ENCODE peak calls at places on chromosomes 16 and 17, in four cellular contexts. One of them, this sample, is unnamed.

GRCh38 chr17:63941162-63941561 is 9.0 kb upstream of the CD79B start:
- DNase-seq in GM23338: no peak
- DNase-seq in IMR-90: no peak
- DNase-seq in transverse colon: no peak
- DNase-seq in this sample: no peak

GRCh38 chr17:33152793-33153192 is 140.3 kb downstream of the ASIC2 start:
- DNase-seq in IMR-90: no peak
- DNase-seq in transverse colon: no peak
- DNase-seq in GM23338: peak
- DNase-seq in this sample: no peak

GRCh38 chr16:15559176-15559575 is 83.8 kb downstream of the MARF1 start:
- DNase-seq in IMR-90: no peak
- DNase-seq in GM23338: no peak
- DNase-seq in transverse colon: no peak
- DNase-seq in this sample: no peak

GRCh38 chr16:69495821-69496220 is 69.9 kb upstream of the NFAT5 start:
- DNase-seq in IMR-90: no peak
- DNase-seq in GM23338: no peak
- DNase-seq in transverse colon: no peak
- DNase-seq in this sample: no peak

GRCh38 chr17:28811594-28812135 is 30.9 kb downstream of the FAM222B start:
- DNase-seq in IMR-90: peak
- DNase-seq in transverse colon: peak
- DNase-seq in GM23338: peak
- DNase-seq in this sample: no peak

GRCh38 chr16:67477960-67478554 is 2.9 kb downstream of the ATP6V0D1 start:
- DNase-seq in transverse colon: no peak
- DNase-seq in GM23338: no peak
- DNase-seq in IMR-90: no peak
- DNase-seq in this sample: no peak

GRCh38 chr16:46482895-46483294 is 138.3 kb downstream of the SHCBP1 start:
- DNase-seq in GM23338: peak
- DNase-seq in IMR-90: no peak
- DNase-seq in transverse colon: no peak
- DNase-seq in this sample: no peak

GRCh38 chr16:67395458-67396158 is 2.3 kb upstream of the TPPP3 start:
- DNase-seq in transverse colon: no peak
- DNase-seq in IMR-90: peak
- DNase-seq in GM23338: no peak
- DNase-seq in this sample: no peak

GRCh38 chr17:60901222-60901621 is 223.6 kb downstream of the BCAS3 start:
- DNase-seq in GM23338: no peak
- DNase-seq in IMR-90: peak
- DNase-seq in transverse colon: no peak
- DNase-seq in this sample: no peak

GRCh38 chr17:28834420-28834819 is 8.2 kb downstream of the FAM222B start:
- DNase-seq in GM23338: no peak
- DNase-seq in transverse colon: no peak
- DNase-seq in IMR-90: no peak
- DNase-seq in this sample: no peak

GRCh38 chr16:66541388-66542360 is 8.2 kb downstream of the TK2 start:
- DNase-seq in IMR-90: no peak
- DNase-seq in transverse colon: no peak
- DNase-seq in GM23338: peak
- DNase-seq in this sample: no peak

GRCh38 chr17:7842380-7842949 is 8.4 kb downstream of the KDM6B start:
- DNase-seq in GM23338: no peak
- DNase-seq in transverse colon: peak
- DNase-seq in IMR-90: peak
- DNase-seq in this sample: peak

DNA sequence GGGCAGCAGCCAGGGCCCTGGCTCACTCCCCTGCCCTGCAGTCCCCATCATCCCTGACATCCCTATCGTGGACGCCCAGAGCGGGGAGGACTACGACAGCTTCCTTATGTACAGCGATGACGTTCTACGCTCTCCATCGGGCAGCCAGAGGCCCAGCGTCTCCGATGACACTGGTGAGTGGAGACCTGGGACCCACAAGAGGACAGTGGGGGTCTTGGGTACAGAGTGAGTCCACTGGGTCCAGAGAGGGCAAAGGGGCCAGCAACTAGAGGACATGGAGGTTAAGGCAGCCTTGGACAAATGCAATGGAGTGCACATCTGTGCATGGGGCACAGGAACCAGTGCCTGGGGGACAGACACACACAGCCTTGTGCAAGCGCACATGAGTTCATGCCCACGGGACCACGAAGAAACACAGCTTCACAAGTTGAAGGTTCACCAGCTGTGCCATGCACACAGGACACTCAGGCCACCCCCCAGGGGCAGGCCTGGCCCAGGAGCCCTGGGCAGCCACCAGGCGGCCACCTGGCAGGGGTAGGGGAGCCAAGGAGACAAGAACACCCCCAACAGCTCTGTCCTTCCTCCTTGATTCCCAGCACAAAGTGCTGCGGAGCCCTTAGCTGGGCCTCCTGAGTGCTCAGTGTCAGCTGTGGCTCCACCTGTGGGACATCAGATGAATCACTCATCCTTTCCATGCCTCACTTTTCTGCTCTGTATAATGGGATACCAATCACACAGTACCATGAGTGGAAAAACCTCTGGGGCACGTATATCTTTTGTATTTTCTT is 12.4 kb downstream of the GALK1 start:
- DNase-seq in IMR-90: no peak
- DNase-seq in GM23338: no peak
- DNase-seq in transverse colon: no peak
- DNase-seq in this sample: no peak
- H3K4me3 ChIP-seq in IMR-90: no peak
- H3K4me3 ChIP-seq in GM23338: peak
- H3K4me3 ChIP-seq in transverse colon: no peak
- H3K4me3 ChIP-seq in this sample: no peak

DNA sequence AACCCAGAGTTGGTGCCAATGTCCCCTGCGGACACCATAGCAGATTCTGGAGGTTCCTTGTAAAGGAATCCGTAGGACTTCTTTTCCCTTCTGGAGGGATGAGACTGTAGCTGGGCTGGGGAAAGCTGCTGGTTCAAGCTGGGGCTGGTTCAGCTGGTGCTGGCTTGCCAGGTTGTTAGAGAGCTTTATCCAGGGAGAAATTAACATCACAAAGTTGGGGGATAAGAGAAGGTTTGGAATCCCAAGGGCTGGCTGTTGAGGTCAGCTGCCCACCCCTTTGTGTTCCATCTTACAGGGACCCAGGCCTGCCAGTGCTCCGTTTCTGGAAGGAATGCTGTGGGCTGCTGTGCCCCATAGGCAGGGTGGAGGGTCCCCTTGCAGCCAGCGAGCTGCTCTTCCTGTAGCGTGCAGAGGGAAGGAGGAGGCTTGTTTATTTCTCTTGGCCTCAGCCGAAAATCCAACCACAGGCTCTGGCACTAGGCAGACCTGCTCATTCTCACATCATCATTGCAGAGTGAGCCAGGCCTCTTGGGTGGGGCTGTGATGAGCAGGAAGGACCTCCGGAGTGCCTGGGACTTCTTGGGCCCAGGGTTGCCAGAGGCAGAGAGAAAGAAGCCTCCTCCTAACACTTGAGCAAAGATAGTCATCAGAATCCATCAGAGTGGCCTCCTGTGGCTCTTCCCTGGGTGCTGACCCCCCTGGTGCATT is 251.1 kb downstream of the SEC14L1 start:
- DNase-seq in transverse colon: peak
- DNase-seq in GM23338: peak
- DNase-seq in IMR-90: peak
- DNase-seq in this sample: no peak
- H3K4me3 ChIP-seq in transverse colon: no peak
- H3K4me3 ChIP-seq in GM23338: peak
- H3K4me3 ChIP-seq in IMR-90: no peak
- H3K4me3 ChIP-seq in this sample: no peak

GRCh38 chr17:1002771-1003555 is 6.0 kb downstream of the TIMM22 start:
- DNase-seq in IMR-90: peak
- DNase-seq in transverse colon: no peak
- DNase-seq in GM23338: no peak
- DNase-seq in this sample: no peak

GRCh38 chr17:1002412-1002753 is 5.5 kb downstream of the TIMM22 start:
- DNase-seq in GM23338: no peak
- DNase-seq in transverse colon: no peak
- DNase-seq in IMR-90: peak
- DNase-seq in this sample: no peak

GRCh38 chr17:998111-998510 is 1.2 kb downstream of the TIMM22 start:
- DNase-seq in transverse colon: no peak
- DNase-seq in IMR-90: no peak
- DNase-seq in GM23338: no peak
- DNase-seq in this sample: no peak

GRCh38 chr17:1001640-1002411 is 4.9 kb downstream of the TIMM22 start:
- DNase-seq in IMR-90: peak
- DNase-seq in GM23338: no peak
- DNase-seq in transverse colon: no peak
- DNase-seq in this sample: no peak

GRCh38 chr17:1000597-1001490 is 3.9 kb downstream of the TIMM22 start:
- DNase-seq in transverse colon: no peak
- DNase-seq in IMR-90: peak
- DNase-seq in GM23338: no peak
- DNase-seq in this sample: no peak
- H3K4me3 ChIP-seq in transverse colon: no peak
- H3K4me3 ChIP-seq in IMR-90: no peak
- H3K4me3 ChIP-seq in GM23338: no peak
- H3K4me3 ChIP-seq in this sample: no peak

DNA sequence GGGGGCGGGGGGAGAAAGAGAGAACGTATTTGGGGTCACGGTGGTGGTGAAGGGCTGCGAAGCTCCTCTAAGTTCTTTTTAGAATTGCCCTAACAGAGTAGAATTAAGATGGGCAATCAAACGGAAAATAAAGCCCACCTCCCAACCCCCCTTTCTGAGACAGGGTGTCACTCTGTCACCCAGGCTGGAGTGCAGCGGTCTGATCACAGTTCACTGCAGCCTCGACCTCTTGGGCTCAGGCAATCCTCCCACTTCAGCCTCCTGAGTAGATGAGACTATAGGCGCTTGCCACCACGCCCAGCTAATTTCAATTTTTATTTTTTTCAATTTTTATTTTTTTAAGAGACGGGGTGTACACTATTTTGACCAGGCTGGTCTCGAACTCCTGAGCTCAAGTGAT is 710 bp upstream of the CAVIN1 start:
- DNase-seq in IMR-90: no peak
- DNase-seq in GM23338: no peak
- DNase-seq in transverse colon: no peak
- DNase-seq in this sample: no peak
- H3K4me3 ChIP-seq in IMR-90: peak
- H3K4me3 ChIP-seq in GM23338: peak
- H3K4me3 ChIP-seq in transverse colon: no peak
- H3K4me3 ChIP-seq in this sample: no peak

DNA sequence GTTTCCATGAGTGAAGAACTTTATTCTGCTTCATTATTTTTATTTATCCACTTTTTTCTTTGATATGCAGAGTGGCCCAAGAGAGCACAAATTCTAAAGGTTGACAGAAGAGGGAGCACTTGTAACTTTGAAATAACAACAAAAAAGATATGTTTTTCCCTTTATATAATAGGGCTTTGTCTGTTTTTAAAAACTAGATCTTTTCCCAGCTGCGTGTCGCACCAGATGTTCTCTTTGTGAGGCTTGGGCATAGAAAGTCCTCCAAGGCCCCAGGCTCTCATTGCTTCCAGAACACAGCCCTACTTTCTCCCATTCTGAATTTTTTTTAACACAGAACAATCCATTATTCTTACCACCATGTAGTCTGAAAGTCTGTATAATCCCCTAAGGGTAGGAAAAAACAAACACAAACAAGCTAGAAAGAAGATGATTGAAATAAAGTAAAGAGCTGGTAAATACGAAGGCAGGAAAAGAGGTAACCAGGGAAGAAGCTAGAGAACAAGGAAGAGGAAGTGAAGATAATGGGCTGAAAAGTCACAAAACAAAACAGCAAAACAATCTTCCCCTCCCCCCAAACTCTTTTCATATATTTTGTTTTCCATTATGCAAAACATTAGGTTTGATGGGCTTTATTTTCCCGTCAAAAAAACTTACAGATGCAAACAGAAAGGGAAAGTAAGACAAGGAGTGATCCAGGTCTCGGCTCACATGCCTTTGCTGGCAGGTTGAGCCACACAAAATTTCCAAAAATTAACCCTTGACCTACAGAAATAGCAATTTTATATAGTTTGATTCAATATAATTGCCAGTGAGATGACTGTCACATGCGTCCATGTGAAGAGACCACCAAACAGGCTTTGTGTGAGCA is 160.3 kb downstream of the ABCA8 start:
- DNase-seq in GM23338: peak
- DNase-seq in transverse colon: no peak
- DNase-seq in IMR-90: peak
- DNase-seq in this sample: no peak
- H3K4me3 ChIP-seq in GM23338: no peak
- H3K4me3 ChIP-seq in transverse colon: no peak
- H3K4me3 ChIP-seq in IMR-90: no peak
- H3K4me3 ChIP-seq in this sample: peak

DNA sequence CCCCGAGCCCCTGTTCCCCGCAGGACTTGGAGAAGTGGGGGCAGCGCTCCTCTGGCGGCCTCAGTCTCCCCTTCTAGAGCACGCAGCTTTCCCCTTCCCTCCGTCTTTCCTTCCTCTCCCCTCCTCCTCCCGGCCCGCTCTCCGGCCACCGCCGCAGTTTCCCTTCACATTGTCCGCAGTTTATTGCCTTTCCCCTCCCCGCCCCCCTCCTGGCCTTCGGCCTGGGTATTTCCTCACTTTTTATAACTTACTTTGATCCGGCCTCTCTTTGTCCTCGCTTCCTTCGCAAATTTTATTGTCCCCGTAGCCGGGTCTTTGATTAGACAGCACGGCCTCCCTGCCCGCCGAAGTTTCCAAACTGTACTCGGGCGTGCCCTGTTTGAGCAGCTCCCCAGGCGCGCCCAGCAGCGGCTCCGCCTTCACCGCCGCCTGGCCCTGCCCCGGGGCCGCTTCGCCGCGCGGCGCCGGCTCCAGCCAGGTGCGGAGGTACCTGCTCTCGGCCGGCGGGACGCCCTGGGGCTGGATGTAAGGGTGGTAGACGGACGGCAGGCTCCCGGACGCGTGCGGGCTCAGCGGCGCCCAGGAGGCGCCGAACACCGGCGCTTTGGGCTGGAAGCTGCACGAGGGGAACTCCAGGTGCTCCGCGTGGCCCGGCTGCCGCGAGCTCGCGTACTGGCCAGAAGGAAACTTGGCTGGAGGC is 506 bp downstream of the HOXB9 start:
- DNase-seq in GM23338: peak
- DNase-seq in IMR-90: no peak
- DNase-seq in transverse colon: peak
- DNase-seq in this sample: no peak
- H3K4me3 ChIP-seq in GM23338: peak
- H3K4me3 ChIP-seq in IMR-90: peak
- H3K4me3 ChIP-seq in transverse colon: peak
- H3K4me3 ChIP-seq in this sample: peak

DNA sequence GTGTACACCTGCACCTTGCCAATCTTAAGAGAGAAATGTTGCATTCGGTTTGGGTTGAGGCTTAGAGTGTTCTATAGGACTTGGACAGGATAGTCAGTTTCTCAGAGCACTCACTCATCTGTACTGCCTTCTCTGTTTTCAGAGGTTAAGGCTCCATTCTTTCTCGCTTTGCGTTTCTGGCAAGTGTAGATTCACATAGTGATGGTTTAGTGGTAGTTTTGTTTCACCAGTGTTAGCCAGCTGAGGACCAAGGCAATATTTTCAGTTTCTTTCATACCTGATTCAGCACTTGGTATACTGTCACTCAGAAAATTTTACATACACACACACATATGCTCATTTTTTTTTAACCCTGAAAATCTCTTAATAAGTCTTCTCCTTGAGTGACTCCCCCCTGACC is 1.3 kb downstream of the ATXN1L start:
- DNase-seq in transverse colon: no peak
- DNase-seq in IMR-90: no peak
- DNase-seq in GM23338: no peak
- DNase-seq in this sample: no peak
- H3K4me3 ChIP-seq in transverse colon: no peak
- H3K4me3 ChIP-seq in IMR-90: peak
- H3K4me3 ChIP-seq in GM23338: peak
- H3K4me3 ChIP-seq in this sample: peak

GRCh38 chr17:70344356-70345060 is 175.2 kb downstream of the KCNJ2 start:
- DNase-seq in GM23338: no peak
- DNase-seq in transverse colon: no peak
- DNase-seq in IMR-90: peak
- DNase-seq in this sample: no peak
- H3K4me3 ChIP-seq in GM23338: no peak
- H3K4me3 ChIP-seq in transverse colon: no peak
- H3K4me3 ChIP-seq in IMR-90: peak
- H3K4me3 ChIP-seq in this sample: no peak

This sample was measured in GM12864.